ENCODE peak calls at places on chromosome 2, in seven cellular contexts. K is right cardiac atrium, W is body of pancreas, L is tibial artery, S is left ventricle myocardium inferior, Y is uterus, E is Karpas-422. I is an unnamed sample.
A peak's percentile ranks its signal among the peaks of the same experiment; 100 is the strongest.

GRCh38 chr2:43248621-43249020 is 22.2 kb upstream of the ZFP36L2 start:
- DNase-seq in L (peak; percentile 58), E (no peak), S (no peak), W (no peak), Y (no peak), K (no peak), I (no peak)

GRCh38 chr2:109147405-109147804 is 18.4 kb downstream of the SH3RF3 start:
- DNase-seq in K (no peak), L (no peak), Y (no peak), S (no peak), E (no peak), W (no peak), I (no peak)

GRCh38 chr2:206805922-206806607 is 40.7 kb downstream of the FASTKD2 start:
- DNase-seq in E (no peak), L (no peak), W (no peak), Y (no peak), S (no peak), K (no peak), I (no peak)

GRCh38 chr2:44753552-44754285 is 187.8 kb upstream of the SIX3 start:
- DNase-seq in S (no peak), Y (no peak), W (no peak), K (no peak), E (no peak), L (no peak), I (no peak)

GRCh38 chr2:187468262-187468661 is 20.2 kb upstream of the CALCRL start:
- DNase-seq in W (no peak), K (no peak), S (no peak), Y (no peak), E (no peak), L (no peak), I (no peak)

GRCh38 chr2:227407601-227408089 is 19.9 kb upstream of the SCYGR1 start:
- DNase-seq in S (peak; percentile 59), W (no peak), L (peak; percentile 80), Y (no peak), E (no peak), K (peak; percentile 71), I (no peak)

GRCh38 chr2:64711260-64711659 is 57.5 kb upstream of the SERTAD2 start:
- DNase-seq in W (no peak), L (no peak), S (no peak), Y (no peak), E (no peak), K (no peak), I (no peak)

GRCh38 chr2:97714950-97715652 is 1.7 kb downstream of the ZAP70 start:
- DNase-seq in Y (no peak), W (no peak), S (peak; percentile 5), L (peak; percentile 50), E (no peak), K (no peak), I (no peak)

GRCh38 chr2:236993799-236994198 is 91.9 kb upstream of the COPS8 start:
- DNase-seq in K (no peak), S (no peak), W (no peak), Y (no peak), L (no peak), E (no peak), I (no peak)

GRCh38 chr2:128469203-128469602 is 150.5 kb upstream of the HS6ST1 start:
- DNase-seq in S (no peak), E (peak; percentile 52), L (no peak), Y (no peak), W (no peak), K (no peak), I (no peak)

GRCh38 chr2:194104687-194105086 is 1552.3 kb upstream of the SLC39A10 start:
- DNase-seq in L (no peak), Y (no peak), S (no peak), E (peak; percentile 66), K (no peak), W (no peak), I (no peak)

GRCh38 chr2:200383380-200384110 is 77.1 kb downstream of the SPATS2L start:
- DNase-seq in S (no peak), L (no peak), Y (no peak), W (no peak), K (no peak), E (no peak), I (no peak)

GRCh38 chr2:183195998-183196409 is 71.8 kb downstream of the NUP35 start:
- DNase-seq in W (no peak), S (no peak), E (no peak), L (no peak), K (no peak), Y (no peak), I (no peak)

GRCh38 chr2:212157011-212157410 is 381.6 kb downstream of the ERBB4 start:
- DNase-seq in W (no peak), K (no peak), L (no peak), E (no peak), Y (no peak), S (no peak), I (no peak)

DNA sequence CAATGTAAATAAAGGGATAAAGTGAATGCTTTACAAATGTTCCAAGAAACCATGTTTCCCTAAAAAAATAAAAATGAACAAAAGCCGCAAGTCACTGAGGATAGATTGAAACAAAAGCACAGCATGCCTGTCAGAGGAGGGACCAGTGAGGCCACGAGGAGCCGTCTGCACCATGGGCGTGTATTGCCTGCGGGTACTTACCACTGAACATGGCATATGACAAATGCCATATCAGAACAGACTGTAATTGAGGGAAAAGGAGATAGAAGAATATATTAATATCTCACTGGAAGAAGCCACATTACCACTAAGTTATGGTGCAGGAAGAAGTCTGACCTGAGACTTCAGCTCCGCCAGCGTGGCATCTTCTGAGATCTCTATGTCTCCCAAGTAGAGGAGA is 75.8 kb downstream of the USP40 start:
- DNase-seq in W (no peak), S (no peak), L (no peak), E (no peak), K (no peak), Y (no peak), I (no peak)
- H3K27ac ChIP-seq in W (no peak overlapping the region), S (no peak overlapping the region), L (no peak overlapping the region), E (no peak overlapping the region), K (no peak overlapping the region), Y (no peak overlapping the region), I (no peak overlapping the region)

DNA sequence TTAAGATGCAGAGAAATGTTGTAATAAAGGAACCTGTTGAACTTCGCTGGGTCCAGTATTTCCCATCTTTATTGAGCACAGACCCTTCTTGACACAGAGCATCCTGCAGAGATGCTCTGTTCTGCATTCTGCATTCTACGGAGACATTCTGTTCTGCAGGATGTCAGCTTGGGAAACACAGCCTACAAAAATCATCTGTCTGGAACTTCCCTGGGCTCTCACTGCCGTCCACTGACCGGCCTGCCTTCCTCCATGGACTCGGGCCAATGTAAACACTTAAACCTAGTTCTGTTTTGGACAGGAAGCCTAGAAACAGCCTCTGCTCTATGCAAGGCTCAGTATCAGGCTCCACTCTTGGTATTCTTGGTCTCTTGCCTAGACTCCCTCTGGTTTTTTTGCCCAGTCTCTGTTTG is 90.0 kb upstream of the PPP1CB start:
- DNase-seq in W (peak; percentile 73), Y (peak; percentile 92), K (peak; percentile 72), S (peak; percentile 69), E (no peak), L (peak; percentile 93), I (no peak)
- H3K27ac ChIP-seq in W (peak overlapping the region; percentile 63), Y (peak overlapping the region; percentile 89), K (peak overlapping the region; percentile 85), S (peak overlapping the region; percentile 87), E (no peak overlapping the region), L (peak overlapping the region; percentile 80), I (no peak overlapping the region)

GRCh38 chr2:66536290-66536673 is 101.4 kb downstream of the MEIS1 start:
- DNase-seq in L (no peak), K (no peak), S (no peak), E (peak; percentile 56), Y (no peak), W (no peak), I (no peak)
- H3K27ac ChIP-seq in L (no peak overlapping the region), K (no peak overlapping the region), S (peak overlapping the region; percentile 25), E (peak overlapping the region; percentile 54), Y (no peak overlapping the region), W (no peak overlapping the region), I (no peak overlapping the region)

GRCh38 chr2:217286833-217287232 is 427.0 kb upstream of the TNP1 start:
- DNase-seq in L (no peak), K (no peak), W (no peak), E (no peak), Y (no peak), S (no peak), I (no peak)
- H3K27ac ChIP-seq in L (no peak overlapping the region), K (no peak overlapping the region), W (no peak overlapping the region), E (no peak overlapping the region), Y (no peak overlapping the region), S (no peak overlapping the region), I (no peak overlapping the region)

GRCh38 chr2:119679526-119679837 is 481 bp downstream of the TMEM177 start:
- DNase-seq in Y (no peak), E (peak; percentile 53), L (no peak), W (no peak), K (no peak), S (no peak), I (no peak)
- H3K27ac ChIP-seq in Y (no peak overlapping the region), E (peak overlapping the region; percentile 66), L (peak overlapping the region; percentile 70), W (peak overlapping the region; percentile 45), K (no peak overlapping the region), S (peak overlapping the region; percentile 36), I (no peak overlapping the region)

DNA sequence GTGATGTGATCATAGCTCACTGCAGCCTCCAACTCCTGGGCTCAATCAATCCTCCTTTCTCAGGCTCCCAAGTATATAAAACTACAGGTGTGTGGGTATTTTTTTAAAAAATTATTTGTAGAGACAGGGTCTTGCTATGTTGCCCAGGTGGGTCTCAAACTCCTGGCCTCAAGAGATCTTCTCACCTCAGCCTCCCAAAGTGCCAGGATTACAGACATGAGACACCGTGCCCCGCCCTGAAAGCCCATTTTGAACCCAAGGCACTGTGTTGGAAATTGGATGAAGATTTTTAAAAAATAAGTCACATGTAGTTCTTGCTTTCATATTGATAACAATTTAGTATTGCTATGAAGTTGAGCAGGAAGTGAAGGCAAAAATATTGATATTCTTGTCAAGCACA is 472.5 kb upstream of the TNP1 start:
- DNase-seq in L (no peak), E (no peak), K (no peak), W (no peak), Y (no peak), S (no peak), I (no peak)
- H3K27ac ChIP-seq in L (no peak overlapping the region), E (no peak overlapping the region), K (no peak overlapping the region), W (peak overlapping the region; percentile 57), Y (peak overlapping the region; percentile 76), S (peak overlapping the region; percentile 76), I (no peak overlapping the region)

GRCh38 chr2:16653799-16654198 is 11.8 kb downstream of the CYRIA start:
- DNase-seq in E (no peak), L (no peak), K (no peak), W (no peak), Y (peak; percentile 83), S (no peak), I (no peak)
- H3K27ac ChIP-seq in E (no peak overlapping the region), L (no peak overlapping the region), K (no peak overlapping the region), W (no peak overlapping the region), Y (peak overlapping the region; percentile 81), S (peak overlapping the region; percentile 70), I (peak overlapping the region; percentile 89)

GRCh38 chr2:199303814-199304213 is 153.9 kb downstream of the SATB2 start:
- DNase-seq in K (no peak), E (no peak), L (peak; percentile 64), Y (no peak), S (no peak), W (no peak), I (no peak)
- H3K27ac ChIP-seq in K (no peak overlapping the region), E (no peak overlapping the region), L (no peak overlapping the region), Y (no peak overlapping the region), S (no peak overlapping the region), W (no peak overlapping the region), I (no peak overlapping the region)

DNA sequence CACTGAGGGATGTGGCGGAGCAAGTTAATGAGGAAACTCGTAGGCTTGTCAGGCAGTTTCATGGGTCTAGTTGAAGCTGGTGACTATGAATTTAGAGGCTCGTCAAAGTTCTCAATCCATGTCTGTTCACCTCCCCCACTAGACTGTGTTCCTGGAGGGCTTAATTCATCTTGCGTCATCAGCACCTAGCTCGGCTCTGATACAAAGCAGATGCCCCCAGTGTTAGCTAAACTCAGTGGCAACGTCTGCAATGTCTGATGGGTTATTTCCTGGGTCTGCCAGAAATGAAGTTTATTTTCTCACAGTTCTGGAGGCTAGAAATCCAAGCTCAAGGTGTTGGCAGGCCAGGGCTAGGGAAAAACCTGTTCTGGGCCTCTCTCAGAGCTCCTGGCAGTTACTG is 140.6 kb downstream of the PID1 start:
- DNase-seq in S (no peak), E (no peak), W (no peak), L (no peak), Y (no peak), K (no peak), I (no peak)
- H3K27ac ChIP-seq in S (peak overlapping the region; percentile 4), E (no peak overlapping the region), W (no peak overlapping the region), L (no peak overlapping the region), Y (no peak overlapping the region), K (no peak overlapping the region), I (no peak overlapping the region)

I was measured in caudate nucleus.